ENCODE peak calls at places on chromosomes 11 and 22, in six cellular contexts. L is M059J; A is stimulated activated CD8-positive, alpha-beta memory T cell treated with anti-CD3 and anti-CD28 coated beads, Interleukin-15, amount 100 ng/mL, for 48 hours; C is stimulated activated CD4-positive, alpha-beta T cell treated with anti-CD3 and anti-CD28 coated beads, Interleukin-4, amount 100 ng/mL, for 1 hour; F is transverse colon; D is hepatocyte. N is an unnamed sample.

GRCh38 chr11:65650547-65651338 is 12.0 kb downstream of the RELA start:
- DNase-seq in L (no peak), A (no peak), C (no peak), F (no peak), D (no peak), N (no peak)

GRCh38 chr22:45638834-45639746 is 32.5 kb upstream of the ATXN10 start:
- DNase-seq in L (peak), A (no peak), C (no peak), F (peak), D (peak), N (no peak)

GRCh38 chr11:61334434-61335354 is 1.7 kb downstream of the TKFC start:
- DNase-seq in L (peak), A (no peak), C (no peak), F (no peak), D (peak), N (no peak)

GRCh38 chr11:66489636-66490035 is 9.4 kb downstream of the DPP3 start:
- DNase-seq in L (no peak), A (no peak), C (no peak), F (no peak), D (no peak), N (no peak)

GRCh38 chr11:128544625-128545024 is 42.7 kb downstream of the ETS1 start:
- DNase-seq in L (no peak), A (no peak), C (peak), F (no peak), D (peak), N (no peak)

GRCh38 chr11:46413755-46414465 is 22.3 kb upstream of the CHRM4 start:
- DNase-seq in L (peak), A (no peak), C (no peak), F (no peak), D (peak), N (no peak)

GRCh38 chr11:77086521-77087472 is 15.8 kb upstream of the OMP start:
- DNase-seq in L (no peak), A (no peak), C (no peak), F (peak), D (peak), N (no peak)

GRCh38 chr11:64321533-64321932 is 3.6 kb downstream of the PRDX5 start:
- DNase-seq in L (peak), A (no peak), C (no peak), F (peak), D (peak), N (no peak)

GRCh38 chr11:28702871-28703270 is 594.7 kb downstream of the METTL15 start:
- DNase-seq in L (no peak), A (no peak), C (no peak), F (no peak), D (no peak), N (no peak)

GRCh38 chr11:130000552-130001176 is 2.0 kb downstream of the PRDM10 start:
- DNase-seq in L (no peak), A (no peak), C (no peak), F (no peak), D (peak), N (no peak)

GRCh38 chr11:47946682-47947575 is 33.4 kb upstream of the PTPRJ start:
- DNase-seq in L (peak), A (no peak), C (peak), F (peak), D (peak), N (peak)

GRCh38 chr11:126109941-126110731 is 47.5 kb upstream of the CDON start:
- DNase-seq in L (peak), A (no peak), C (no peak), F (no peak), D (no peak), N (no peak)

GRCh38 chr11:3198815-3199214 is 19.8 kb downstream of the MRGPRG start:
- DNase-seq in L (no peak), A (no peak), C (no peak), F (no peak), D (no peak), N (no peak)

GRCh38 chr11:67379061-67380058 is 6.0 kb upstream of the CLCF1 start:
- DNase-seq in L (peak), A (no peak), C (no peak), F (no peak), D (peak), N (no peak)

GRCh38 chr22:33620085-33620484 is 300.2 kb downstream of the LARGE1 start:
- DNase-seq in L (no peak), A (no peak), C (no peak), F (no peak), D (no peak), N (no peak)

GRCh38 chr11:57288771-57289579 is 35.8 kb downstream of the TNKS1BP1 start:
- DNase-seq in L (peak), A (no peak), C (no peak), F (no peak), D (no peak), N (no peak)

GRCh38 chr11:100791103-100791502 is 104.0 kb downstream of the ARHGAP42 start:
- DNase-seq in L (no peak), A (no peak), C (no peak), F (no peak), D (no peak), N (no peak)

GRCh38 chr22:19757985-19758895 is 2.3 kb upstream of the TBX1 start:
- DNase-seq in L (no peak), A (no peak), C (no peak), F (no peak), D (no peak), N (no peak)

GRCh38 chr11:65414776-65415498 is 7.7 kb upstream of the NEAT1 start:
- DNase-seq in L (peak), A (no peak), C (no peak), F (peak), D (no peak), N (no peak)

GRCh38 chr11:116376547-116376946 is 396.2 kb downstream of the BUD13 start:
- DNase-seq in L (no peak), A (no peak), C (no peak), F (no peak), D (no peak), N (no peak)

GRCh38 chr11:134393638-134394037 is 18.4 kb downstream of the B3GAT1 start:
- DNase-seq in L (peak), A (no peak), C (no peak), F (peak), D (peak), N (no peak)

GRCh38 chr22:29340566-29340965 is 25.1 kb upstream of the RASL10A start:
- DNase-seq in L (no peak), A (no peak), C (no peak), F (no peak), D (no peak), N (no peak)

GRCh38 chr22:26751217-26751616 is 93.8 kb downstream of the MIAT start:
- DNase-seq in L (peak), A (no peak), C (no peak), F (no peak), D (peak), N (no peak)